ENCODE peak calls at places on chromosomes 3 and 15, in nine cellular contexts. N is stimulated activated effector memory CD8-positive, alpha-beta T cell treated with anti-CD3 and anti-CD28 coated beads, Interleukin-12 subunit alpha, Interleukin-12 subunit beta, amount 100 ng/mL, for 72 hours; P is cardiac muscle cell; F is IMR-90; B is endothelial cell; T is activated naive CD8-positive, alpha-beta T cell treated with anti-CD3 and anti-CD28 coated beads for 36 hours; W is adipocyte; Z is body of pancreas; G is activated CD8-positive, alpha-beta memory T cell treated with anti-CD3 and anti-CD28 coated beads, Interleukin-2, amount 50 U/mL, for 48 hours. R is an unnamed sample.

GRCh38 chr3:182716114-182716688 is 77.1 kb upstream of the ATP11B start:
- DNase-seq in N (no peak), P (no peak), F (no peak), B (no peak), T (no peak), W (no peak), Z (no peak), G (no peak), R (no peak)

GRCh38 chr3:53812434-53812833 is 33.8 kb downstream of the CHDH start:
- DNase-seq in N (no peak), P (no peak), F (no peak), B (no peak), T (no peak), W (no peak), Z (no peak), G (peak; percentile 12), R (no peak)

GRCh38 chr3:16548721-16549120 is 35.2 kb upstream of the RFTN1 start:
- DNase-seq in N (no peak), P (peak; percentile 41), F (peak; percentile 85), B (no peak), T (no peak), W (peak; percentile 23), Z (no peak), G (no peak), R (no peak)

GRCh38 chr15:44028349-44028748 is 166.7 kb downstream of the FRMD5 start:
- DNase-seq in N (no peak), P (no peak), F (peak; percentile 58), B (no peak), T (peak; percentile 2), W (no peak), Z (no peak), G (no peak), R (no peak)

GRCh38 chr3:185760550-185760949 is 64.3 kb downstream of the IGF2BP2 start:
- DNase-seq in N (no peak), P (no peak), F (no peak), B (no peak), T (no peak), W (no peak), Z (no peak), G (no peak), R (no peak)

GRCh38 chr3:150743508-150743907 is 19.5 kb downstream of the SIAH2 start:
- DNase-seq in N (no peak), P (peak; percentile 20), F (peak; percentile 51), B (no peak), T (no peak), W (no peak), Z (no peak), G (peak; percentile 42), R (no peak)

GRCh38 chr3:46022909-46023785 is 4.1 kb downstream of the XCR1 start:
- DNase-seq in N (no peak), P (no peak), F (no peak), B (no peak), T (no peak), W (no peak), Z (no peak), G (no peak), R (no peak)

GRCh38 chr3:135262441-135262840 is 467.4 kb downstream of the EPHB1 start:
- DNase-seq in N (no peak), P (no peak), F (no peak), B (no peak), T (no peak), W (no peak), Z (no peak), G (no peak), R (no peak)

GRCh38 chr15:51620647-51621046 is 1.9 kb downstream of the DMXL2 start:
- DNase-seq in N (no peak), P (no peak), F (no peak), B (no peak), T (no peak), W (no peak), Z (no peak), G (no peak), R (no peak)

GRCh38 chr3:175187586-175187985 is 328.5 kb downstream of the NAALADL2 start:
- DNase-seq in N (no peak), P (no peak), F (peak; percentile 38), B (no peak), T (no peak), W (no peak), Z (no peak), G (no peak), R (no peak)

GRCh38 chr15:40471105-40471777 is 457 bp downstream of the CHST14 start:
- DNase-seq in N (peak; percentile 27), P (peak; percentile 22), F (peak; percentile 4), B (peak; percentile 41), T (peak; percentile 25), W (peak; percentile 58), Z (peak; percentile 23), G (peak; percentile 72), R (peak; percentile 40)

GRCh38 chr15:40084657-40085056 is 24.0 kb downstream of the BMF start:
- DNase-seq in N (no peak), P (no peak), F (no peak), B (no peak), T (no peak), W (no peak), Z (no peak), G (no peak), R (no peak)

GRCh38 chr3:99365979-99366378 is 272.4 kb upstream of the COL8A1 start:
- DNase-seq in N (no peak), P (no peak), F (no peak), B (no peak), T (no peak), W (no peak), Z (no peak), G (no peak), R (no peak)

GRCh38 chr3:141326123-141326522 is 42.2 kb upstream of the ZBTB38 start:
- DNase-seq in N (no peak), P (no peak), F (no peak), B (no peak), T (no peak), W (no peak), Z (no peak), G (no peak), R (no peak)

GRCh38 chr15:67948215-67948614 is 105.9 kb upstream of the PIAS1 start:
- DNase-seq in N (no peak), P (no peak), F (no peak), B (no peak), T (no peak), W (no peak), Z (no peak), G (no peak), R (no peak)

GRCh38 chr15:51030649-51031316 is 63.9 kb downstream of the TNFAIP8L3 start:
- DNase-seq in N (no peak), P (peak; percentile 38), F (peak; percentile 92), B (no peak), T (no peak), W (peak; percentile 64), Z (peak; percentile 23), G (no peak), R (no peak)

GRCh38 chr3:186247821-186248814 is 113.9 kb downstream of the DGKG start:
- DNase-seq in N (no peak), P (peak; percentile 7), F (peak; percentile 17), B (no peak), T (no peak), W (no peak), Z (no peak), G (no peak), R (no peak)

GRCh38 chr15:63998489-63998888 is 47.8 kb downstream of the DAPK2 start:
- DNase-seq in N (no peak), P (no peak), F (no peak), B (no peak), T (no peak), W (no peak), Z (no peak), G (no peak), R (no peak)

GRCh38 chr3:56054827-56055226 is 413.4 kb downstream of the ERC2 start:
- DNase-seq in N (no peak), P (no peak), F (no peak), B (no peak), T (no peak), W (no peak), Z (no peak), G (no peak), R (no peak)

GRCh38 chr15:62559049-62559733 is 394.1 kb upstream of the C2CD4B start:
- DNase-seq in N (no peak), P (peak; percentile 80), F (peak; percentile 37), B (no peak), T (no peak), W (peak; percentile 75), Z (no peak), G (no peak), R (no peak)

GRCh38 chr3:112555535-112556170 is 6.1 kb downstream of the ATG3 start:
- DNase-seq in N (no peak), P (no peak), F (peak; percentile 12), B (no peak), T (no peak), W (no peak), Z (no peak), G (no peak), R (no peak)

GRCh38 chr3:46359748-46360509 is 6.0 kb downstream of the CCR2 start:
- DNase-seq in N (no peak), P (no peak), F (peak; percentile 21), B (no peak), T (no peak), W (peak; percentile 7), Z (no peak), G (no peak), R (no peak)

GRCh38 chr3:13866406-13866965 is 13.4 kb downstream of the WNT7A start:
- DNase-seq in N (no peak), P (no peak), F (no peak), B (no peak), T (peak; percentile 55), W (no peak), Z (no peak), G (peak; percentile 59), R (no peak)

GRCh38 chr15:54462511-54462913 is 484.3 kb downstream of the UNC13C start:
- DNase-seq in N (no peak), P (no peak), F (no peak), B (no peak), T (peak; percentile 0), W (no peak), Z (no peak), G (no peak), R (no peak)